ENCODE peak calls at places on chromosomes 4 and X, in four cellular contexts. O, B, U and N are unnamed samples.

GRCh38 chr4:88897180-88897579 is 159.8 kb downstream of the FAM13A start:
- DNase-seq in O (no peak), B (no peak), U (no peak), N (no peak)

GRCh38 chrX:52420824-52421443 is 52.1 kb downstream of the XAGE2 start:
- DNase-seq in O (no peak), B (no peak), U (no peak), N (no peak)

GRCh38 chrX:78456909-78457308 is 129.5 kb upstream of the CYSLTR1 start:
- DNase-seq in O (no peak), B (no peak), U (no peak), N (no peak)

GRCh38 chr4:101009471-101009870 is 337.9 kb downstream of the PPP3CA start:
- DNase-seq in O (no peak), B (no peak), U (no peak), N (no peak)

GRCh38 chr4:41256740-41257256 is at the start of gene UCHL1:
- DNase-seq in O (no peak), B (peak; percentile 98), U (peak; percentile 29), N (no peak)

GRCh38 chr4:53706422-53707032 is 115.2 kb upstream of the LNX1 start:
- DNase-seq in O (no peak), B (peak; percentile 87), U (no peak), N (no peak)

GRCh38 chrX:55057691-55058249 is 17.1 kb upstream of the PAGE2B start:
- DNase-seq in O (no peak), B (peak; percentile 44), U (no peak), N (no peak)

GRCh38 chr4:106245176-106245575 is 70.8 kb downstream of the TBCK start:
- DNase-seq in O (no peak), B (no peak), U (no peak), N (no peak)

GRCh38 chrX:125680366-125680765 is 360.7 kb downstream of the TEX13C start:
- DNase-seq in O (no peak), B (no peak), U (no peak), N (no peak)

GRCh38 chr4:184688447-184688846 is 38.9 kb downstream of the PRIMPOL start:
- DNase-seq in O (no peak), B (peak; percentile 53), U (no peak), N (no peak)

GRCh38 chr4:1354136-1354982 is 7.4 kb downstream of the UVSSA start:
- DNase-seq in O (no peak), B (peak; percentile 39), U (no peak), N (no peak)

GRCh38 chrX:48831909-48832291 is 3.5 kb downstream of the PCSK1N start:
- DNase-seq in O (no peak), B (peak; percentile 68), U (no peak), N (no peak)

DNA sequence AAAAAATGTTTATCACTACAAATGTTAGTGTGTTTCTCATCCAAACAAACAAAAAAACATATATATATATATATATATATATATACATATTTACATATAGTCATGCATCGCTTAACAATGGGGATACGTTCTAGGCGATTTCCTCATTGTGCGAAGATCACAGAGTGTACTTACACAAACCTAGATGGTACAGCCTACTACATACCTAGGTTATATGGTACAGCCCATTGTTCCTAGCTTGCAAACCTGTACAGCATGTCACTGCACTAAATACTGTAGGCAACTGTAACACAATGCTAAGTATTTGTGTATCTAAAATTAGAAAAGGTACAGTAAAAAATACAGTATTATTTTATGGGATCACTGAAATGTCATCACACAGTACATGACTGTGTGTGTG is 16.4 kb upstream of the TMSB4X start:
- DNase-seq in O (no peak), B (no peak), U (no peak), N (no peak)
- H3K4me1 ChIP-seq in O (no peaks in the 10 kb centered on the region), B (no peaks in the 10 kb centered on the region), U (peaks cover 10% of the 10 kb centered on the region), N (no peaks in the 10 kb centered on the region)

GRCh38 chr4:117064297-117064696 is 21.1 kb downstream of the TRAM1L1 start:
- DNase-seq in O (no peak), B (no peak), U (no peak), N (no peak)
- H3K4me3 ChIP-seq in O (no peak overlapping the region), B (no peak overlapping the region), U (no peak overlapping the region), N (no peak overlapping the region)

GRCh38 chr4:37687175-37687525 is 974 bp upstream of the RELL1 start:
- DNase-seq in O (no peak), B (no peak), U (no peak), N (no peak)
- H3K27ac ChIP-seq in O (peak overlapping the region; percentile 72), B (no peak overlapping the region), U (peak overlapping the region; percentile 86), N (no peak overlapping the region)

DNA sequence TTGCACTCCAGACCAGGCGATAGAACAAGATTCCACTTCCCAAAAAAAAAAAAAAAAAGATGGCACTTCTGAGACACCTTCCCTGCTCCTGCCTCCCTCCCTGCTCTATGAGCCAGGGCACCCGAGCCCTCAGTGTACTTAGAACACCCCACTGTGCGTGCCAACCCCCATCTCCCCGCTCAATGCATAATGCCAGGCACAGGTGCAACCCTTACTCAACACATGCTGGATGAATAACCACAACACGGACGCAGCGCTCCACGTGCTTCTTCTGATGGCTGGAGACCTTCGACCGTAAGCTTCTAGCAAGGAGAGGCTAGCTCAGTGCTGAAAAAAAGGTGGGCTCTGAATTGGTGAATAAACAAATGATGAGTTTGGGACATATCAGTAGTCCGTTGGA is 19.9 kb upstream of the IRAK1 start:
- DNase-seq in O (no peak), B (no peak), U (no peak), N (no peak)
- H3K4me1 ChIP-seq in O (no peaks in the 10 kb centered on the region), B (peaks cover 25% of the 10 kb centered on the region), U (peaks cover 64% of the 10 kb centered on the region), N (no peaks in the 10 kb centered on the region)

DNA sequence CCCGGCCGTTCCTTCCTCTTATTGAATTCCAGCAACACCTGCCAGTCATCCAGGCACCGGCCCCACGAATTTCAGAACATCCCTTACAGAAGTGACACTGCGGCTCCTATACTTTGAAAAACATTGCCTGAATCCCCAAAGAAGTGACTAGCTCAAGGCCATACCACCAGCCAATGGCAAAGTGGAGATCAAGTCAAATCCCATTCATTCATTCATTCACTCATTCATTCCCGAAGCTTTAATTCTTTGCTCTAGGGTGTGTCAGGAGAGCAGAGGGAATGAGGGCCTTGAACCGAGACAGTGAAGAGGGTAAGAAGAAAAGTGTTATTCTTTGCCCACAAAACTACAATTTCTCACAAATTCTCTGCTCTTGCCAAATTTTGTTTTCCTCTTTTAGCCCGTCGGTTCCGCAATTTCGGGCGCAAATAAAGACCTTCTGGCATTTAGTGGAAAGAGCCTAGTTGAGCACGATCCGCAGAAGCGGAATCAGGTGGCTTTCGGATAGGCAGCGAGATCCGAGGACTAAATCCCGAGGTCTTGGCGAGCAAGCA is 825 bp upstream of the HMGB3 start:
- DNase-seq in O (no peak), B (peak; percentile 30), U (no peak), N (no peak)
- H3K4me3 ChIP-seq in O (peak overlapping the region; percentile 41), B (peak overlapping the region; percentile 62), U (peak overlapping the region; percentile 68), N (peak overlapping the region; percentile 54)

GRCh38 chr4:153205757-153206156 is 1.5 kb downstream of the TRIM2 start:
- DNase-seq in O (no peak), B (peak; percentile 64), U (no peak), N (peak; percentile 72)

GRCh38 chr4:153205028-153205648 is 895 bp downstream of the TRIM2 start:
- DNase-seq in O (no peak), B (peak; percentile 63), U (no peak), N (peak; percentile 27)

GRCh38 chr4:153206534-153206933 is 2.3 kb downstream of the TRIM2 start:
- DNase-seq in O (no peak), B (peak; percentile 95), U (no peak), N (no peak)

GRCh38 chr4:153207027-153207426 is 2.8 kb downstream of the TRIM2 start:
- DNase-seq in O (no peak), B (peak; percentile 44), U (no peak), N (no peak)

DNA sequence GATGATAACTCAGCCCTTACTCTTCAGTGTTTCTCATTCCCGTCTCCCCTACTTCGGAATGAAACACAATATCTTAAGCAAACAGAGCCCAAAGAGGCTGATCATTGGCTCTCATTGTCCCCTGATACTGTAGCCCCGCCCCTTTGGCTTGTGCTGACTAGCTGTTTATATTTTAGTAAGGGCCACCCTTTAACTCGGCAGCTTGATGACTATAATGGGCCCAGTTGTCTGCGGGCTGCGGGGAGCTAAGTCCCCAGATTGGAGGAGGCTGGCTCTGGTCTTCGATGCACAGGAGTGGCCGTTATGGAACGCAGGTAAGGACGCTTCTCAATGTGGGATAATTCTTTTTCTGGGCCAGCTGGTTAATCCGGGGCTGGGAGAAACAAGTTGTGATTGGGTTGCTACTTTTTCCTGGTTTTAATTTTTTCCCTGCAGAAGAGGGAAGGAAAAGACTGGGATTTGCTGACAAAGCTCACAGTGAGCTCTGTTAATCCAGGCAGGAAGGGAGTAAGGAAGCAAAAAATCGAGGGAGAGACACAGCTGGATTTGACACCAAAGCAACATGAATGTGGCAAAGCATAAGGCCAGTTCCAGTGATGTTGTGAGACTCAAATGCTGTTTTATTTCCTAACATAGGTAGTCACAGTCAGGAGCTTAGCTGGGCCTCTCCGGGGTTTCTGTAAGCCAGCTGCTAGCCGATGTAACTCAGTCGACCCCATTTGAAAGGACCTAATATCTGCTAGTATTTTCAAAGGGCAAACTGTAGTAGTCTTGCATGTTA is at the start of gene TRIM2:
- DNase-seq in O (peak; percentile 55), B (peak; percentile 95), U (peak; percentile 68), N (peak; percentile 82)
- H3K27ac ChIP-seq in O (no peak within 1 kb of the TSS), B (peak within 1 kb of the TSS; percentile 73), U (peak within 1 kb of the TSS; percentile 51), N (peak within 1 kb of the TSS; percentile 61)